ENCODE peak calls at places on chromosomes 4 and X, in seven cellular contexts. V is upper lobe of right lung, I is PC-3, Y is H9, P is SK-N-SH, E is fibroblast of pulmonary artery, F is ovary. H is an unnamed sample.

GRCh38 chr4:54318904-54319303 is 89.8 kb downstream of the PDGFRA start:
- DNase-seq in P (peak), I (peak), E (peak), Y (peak), F (no peak), V (no peak), H (peak)

GRCh38 chrX:24259544-24260240 is 54.2 kb downstream of the SUPT20HL2 start:
- DNase-seq in F (peak), E (peak), V (no peak), P (peak), I (peak), Y (peak), H (peak)

GRCh38 chr4:147157860-147158701 is 212.4 kb upstream of the TTC29 start:
- DNase-seq in P (peak), Y (peak), V (peak), F (peak), I (peak), E (peak), H (peak)

GRCh38 chr4:72215198-72215597 is 183.4 kb downstream of the NPFFR2 start:
- DNase-seq in F (no peak), E (no peak), P (no peak), V (no peak), I (no peak), Y (no peak), H (no peak)

GRCh38 chr4:189092596-189092995 is 848.1 kb upstream of the FRG1 start:
- DNase-seq in V (no peak), I (no peak), Y (no peak), F (no peak), E (peak), P (no peak), H (peak)

GRCh38 chr4:104915373-104915772 is 231.3 kb upstream of the TET2 start:
- DNase-seq in E (no peak), P (no peak), V (no peak), Y (no peak), I (no peak), F (no peak), H (no peak)

GRCh38 chrX:137051978-137052640 is 18.3 kb upstream of the GPR101 start:
- DNase-seq in P (peak), V (peak), Y (peak), E (peak), I (peak), F (peak), H (peak)

GRCh38 chr4:43547560-43547959 is 655.0 kb downstream of the GRXCR1 start:
- DNase-seq in V (no peak), Y (no peak), I (no peak), P (no peak), F (no peak), E (no peak), H (no peak)

GRCh38 chrX:70353524-70353923 is 63.6 kb downstream of the KIF4A start:
- DNase-seq in E (no peak), V (no peak), Y (no peak), P (no peak), F (no peak), I (no peak), H (no peak)

DNA sequence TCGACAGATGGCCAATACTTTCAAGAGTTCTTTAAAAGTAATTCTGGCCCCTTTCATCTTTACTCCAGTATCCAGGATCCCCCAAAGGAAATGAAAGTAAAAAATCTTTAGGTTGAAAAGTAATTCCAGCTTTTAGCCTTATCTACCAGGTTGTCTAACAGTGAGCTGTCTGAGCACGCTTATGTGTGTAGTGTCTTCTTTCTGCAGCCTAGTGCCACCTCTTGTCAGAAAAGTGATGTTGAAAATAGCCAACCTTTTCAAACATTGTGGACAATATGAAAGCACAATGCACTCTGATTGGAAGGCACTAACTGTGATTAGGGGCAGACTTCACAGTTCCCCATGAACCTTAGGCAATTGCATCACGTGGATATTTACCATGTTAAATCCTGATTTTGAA is 92.1 kb downstream of the RELL1 start:
- DNase-seq in P (no peak), E (no peak), F (no peak), Y (no peak), I (no peak), V (no peak), H (no peak)
- TF ChIP-seq CTCF in P (no peak), E (no peak), F (no peak), Y (no peak), I (peak), V (no peak), H (no peak)

GRCh38 chrX:132651411-132652086 is 162.7 kb upstream of the MBNL3 start:
- DNase-seq in P (no peak), V (no peak), E (no peak), Y (no peak), F (no peak), I (peak), H (no peak)
- TF ChIP-seq CTCF in P (no peak), V (no peak), E (no peak), Y (peak), F (no peak), I (peak), H (no peak)

DNA sequence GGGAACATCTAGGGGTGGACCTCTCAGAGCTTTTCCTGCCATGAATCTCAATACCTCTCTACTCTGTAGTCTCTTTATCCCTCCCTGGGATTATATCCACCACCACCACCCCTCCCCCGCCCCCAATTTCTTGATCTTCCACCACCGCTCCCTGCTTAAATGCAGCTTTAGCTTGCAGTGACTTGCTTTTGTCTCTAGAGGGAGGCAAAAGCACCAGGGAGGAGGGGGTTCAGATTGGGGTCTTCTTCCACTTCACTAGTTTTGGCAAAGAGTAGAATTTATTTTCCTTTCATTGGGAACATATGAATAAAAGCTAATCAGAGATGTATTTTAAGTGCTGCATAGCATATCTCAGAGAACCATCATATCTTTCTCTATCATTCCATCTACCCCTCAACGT is 5.5 kb downstream of the ARHGAP36 start:
- DNase-seq in E (no peak), I (no peak), V (no peak), F (no peak), Y (no peak), P (peak), H (no peak)
- TF ChIP-seq CTCF in E (no peak), I (peak), V (no peak), F (no peak), Y (peak), P (peak), H (no peak)

DNA sequence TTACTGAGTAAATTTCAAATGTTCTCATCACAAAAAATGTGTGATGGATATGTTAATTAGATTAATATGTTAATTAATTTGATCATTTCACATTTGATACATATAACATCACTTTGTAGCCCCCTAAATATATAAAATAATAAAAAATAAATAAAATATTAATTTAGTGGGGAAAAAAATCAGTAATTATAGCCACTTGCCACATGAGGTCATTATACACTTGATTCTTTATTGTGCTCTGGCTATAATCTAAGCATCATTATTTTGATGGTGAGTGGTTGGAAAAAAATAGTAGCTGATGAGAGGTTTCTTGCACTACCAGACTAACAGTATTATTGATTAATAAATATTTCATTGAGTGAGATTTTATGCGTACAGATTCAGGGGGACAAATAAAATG is 57.4 kb downstream of the DCK start:
- DNase-seq in F (no peak), P (no peak), I (peak), V (no peak), Y (no peak), E (no peak), H (no peak)
- TF ChIP-seq CTCF in F (no peak), P (no peak), I (peak), V (no peak), Y (no peak), E (no peak), H (no peak)

GRCh38 chr4:112099701-112100289 is 45.5 kb upstream of the FAM241A start:
- DNase-seq in E (peak), Y (no peak), P (peak), F (no peak), V (no peak), I (peak), H (peak)
- TF ChIP-seq CTCF in E (peak), Y (peak), P (peak), F (peak), V (peak), I (peak), H (peak)

GRCh38 chr4:80221161-80221560 is 23.9 kb downstream of the PRDM8 start:
- DNase-seq in E (peak), V (no peak), I (peak), F (no peak), Y (no peak), P (no peak), H (peak)
- TF ChIP-seq CTCF in E (peak), V (peak), I (peak), F (no peak), Y (no peak), P (peak), H (peak)

GRCh38 chr4:4267981-4268380 is 20.0 kb upstream of the TMEM128 start:
- DNase-seq in I (no peak), V (no peak), E (peak), F (no peak), P (no peak), Y (no peak), H (peak)

GRCh38 chr4:4269326-4269725 is 20.6 kb downstream of the LYAR start:
- DNase-seq in V (no peak), Y (no peak), E (no peak), P (no peak), I (no peak), F (no peak), H (no peak)

GRCh38 chr4:4269856-4270255 is 20.1 kb downstream of the LYAR start:
- DNase-seq in I (peak), V (no peak), P (no peak), Y (no peak), F (no peak), E (peak), H (peak)

GRCh38 chr4:4270529-4270928 is 19.4 kb downstream of the LYAR start:
- DNase-seq in Y (no peak), E (peak), V (no peak), I (peak), P (no peak), F (no peak), H (peak)

GRCh38 chr4:4268753-4269152 is 20.7 kb upstream of the TMEM128 start:
- DNase-seq in I (no peak), P (no peak), E (no peak), V (no peak), F (no peak), Y (no peak), H (peak)
- TF ChIP-seq CTCF in I (no peak), P (no peak), E (no peak), V (no peak), F (no peak), Y (no peak), H (no peak)

DNA sequence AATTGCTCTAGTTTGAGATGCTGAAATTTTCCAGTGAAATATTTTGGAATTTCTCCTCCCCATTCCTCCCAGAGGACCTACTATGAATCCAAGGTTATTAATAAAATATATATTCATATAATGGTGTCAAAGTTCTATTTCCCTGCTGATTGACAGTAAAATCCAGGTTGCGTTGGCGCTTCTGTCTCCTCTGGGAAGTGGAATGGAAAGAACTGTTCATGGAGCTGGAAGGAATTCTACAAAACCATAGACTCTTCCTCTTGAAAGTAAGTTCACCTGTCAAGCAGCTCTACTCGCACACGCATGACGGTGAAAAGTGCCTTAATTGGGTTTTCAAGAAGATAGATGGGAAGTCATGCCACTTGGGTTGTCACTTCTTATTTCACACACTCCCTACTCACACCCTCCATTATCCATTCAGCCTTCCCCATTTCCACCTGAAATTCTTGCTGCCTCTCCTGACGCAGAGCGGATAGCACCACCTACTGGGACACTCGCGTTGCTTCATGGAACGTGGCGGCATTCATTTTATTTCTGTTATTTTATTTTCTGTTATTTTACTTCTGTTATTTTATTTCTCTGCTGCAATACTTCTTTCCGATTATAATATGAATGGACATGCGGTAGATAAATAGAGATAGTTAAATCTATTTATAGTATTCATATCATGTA is 351.5 kb downstream of the NLGN4X start:
- DNase-seq in I (peak), Y (peak), V (no peak), P (peak), F (no peak), E (no peak), H (no peak)
- TF ChIP-seq CTCF in I (peak), Y (peak), V (peak), P (peak), F (no peak), E (no peak), H (peak)

GRCh38 chr4:11537846-11538245 is 109.2 kb upstream of the HS3ST1 start:
- DNase-seq in I (no peak), P (no peak), V (no peak), Y (no peak), E (no peak), F (no peak), H (no peak)

GRCh38 chr4:11532138-11532537 is 103.4 kb upstream of the HS3ST1 start:
- DNase-seq in Y (no peak), E (no peak), P (no peak), V (no peak), F (no peak), I (no peak), H (no peak)

GRCh38 chr4:11529625-11530201 is 101.0 kb upstream of the HS3ST1 start:
- DNase-seq in P (no peak), I (peak), V (no peak), E (peak), F (no peak), Y (no peak), H (peak)

GRCh38 chr4:11535333-11535732 is 106.6 kb upstream of the HS3ST1 start:
- DNase-seq in V (no peak), F (no peak), Y (no peak), E (no peak), P (no peak), I (no peak), H (no peak)
- TF ChIP-seq CTCF in V (no peak), F (no peak), Y (peak), E (no peak), P (no peak), I (no peak), H (peak)

GRCh38 chr4:26838055-26838842 is 22.4 kb upstream of the STIM2 start:
- DNase-seq in E (no peak), I (no peak), F (no peak), P (no peak), V (no peak), Y (no peak), H (peak)
- TF ChIP-seq CTCF in E (no peak), I (no peak), F (no peak), P (no peak), V (no peak), Y (no peak), H (no peak)

H was measured in choroid plexus epithelial cell.